ENCODE peak calls at places on chromosomes 5 and 9, in eight cellular contexts. One of them, this sample, is unnamed.

GRCh38 chr5:68711311-68712200 is 382.3 kb upstream of the SLC30A5 start:
- DNase-seq in SK-N-DZ: no peak
- DNase-seq in stomach: no peak
- DNase-seq in GM10248: peak
- DNase-seq in NCI-H1417: peak
- DNase-seq in NCI-H1436 treated with DMSO at 0.1 percent for 48 hours: no peak
- DNase-seq in iPS-NIHi11: no peak
- DNase-seq in activated effector memory CD4-positive, alpha-beta T cell treated with Interleukin-2 at 50 U/mL for 16 hours: no peak
- DNase-seq in this sample: no peak

GRCh38 chr9:6827370-6827949 is 69.7 kb downstream of the KDM4C start:
- DNase-seq in stomach: no peak
- DNase-seq in NCI-H1436 treated with DMSO at 0.1 percent for 48 hours: no peak
- DNase-seq in SK-N-DZ: peak
- DNase-seq in NCI-H1417: peak
- DNase-seq in iPS-NIHi11: peak
- DNase-seq in activated effector memory CD4-positive, alpha-beta T cell treated with Interleukin-2 at 50 U/mL for 16 hours: no peak
- DNase-seq in GM10248: peak
- DNase-seq in this sample: peak

GRCh38 chr5:150674376-150674821 is 13.3 kb downstream of the MYOZ3 start:
- DNase-seq in SK-N-DZ: no peak
- DNase-seq in NCI-H1417: no peak
- DNase-seq in GM10248: no peak
- DNase-seq in activated effector memory CD4-positive, alpha-beta T cell treated with Interleukin-2 at 50 U/mL for 16 hours: no peak
- DNase-seq in NCI-H1436 treated with DMSO at 0.1 percent for 48 hours: no peak
- DNase-seq in stomach: no peak
- DNase-seq in iPS-NIHi11: no peak
- DNase-seq in this sample: no peak

GRCh38 chr9:15785584-15785983 is 232.7 kb downstream of the CCDC171 start:
- DNase-seq in GM10248: no peak
- DNase-seq in stomach: no peak
- DNase-seq in activated effector memory CD4-positive, alpha-beta T cell treated with Interleukin-2 at 50 U/mL for 16 hours: no peak
- DNase-seq in NCI-H1436 treated with DMSO at 0.1 percent for 48 hours: no peak
- DNase-seq in iPS-NIHi11: no peak
- DNase-seq in SK-N-DZ: no peak
- DNase-seq in NCI-H1417: no peak
- DNase-seq in this sample: no peak

GRCh38 chr5:92652735-92653134 is 928.3 kb downstream of the NR2F1-AS1 start:
- DNase-seq in NCI-H1436 treated with DMSO at 0.1 percent for 48 hours: no peak
- DNase-seq in NCI-H1417: no peak
- DNase-seq in activated effector memory CD4-positive, alpha-beta T cell treated with Interleukin-2 at 50 U/mL for 16 hours: no peak
- DNase-seq in stomach: no peak
- DNase-seq in GM10248: no peak
- DNase-seq in iPS-NIHi11: no peak
- DNase-seq in SK-N-DZ: no peak
- DNase-seq in this sample: no peak

GRCh38 chr5:56814361-56814962 is 887 bp upstream of the MAP3K1 start:
- DNase-seq in iPS-NIHi11: peak
- DNase-seq in SK-N-DZ: no peak
- DNase-seq in stomach: peak
- DNase-seq in GM10248: peak
- DNase-seq in NCI-H1436 treated with DMSO at 0.1 percent for 48 hours: no peak
- DNase-seq in NCI-H1417: peak
- DNase-seq in activated effector memory CD4-positive, alpha-beta T cell treated with Interleukin-2 at 50 U/mL for 16 hours: peak
- DNase-seq in this sample: no peak

GRCh38 chr5:133123297-133123696 is 71.5 kb downstream of the HSPA4 start:
- DNase-seq in NCI-H1417: no peak
- DNase-seq in iPS-NIHi11: no peak
- DNase-seq in SK-N-DZ: no peak
- DNase-seq in stomach: no peak
- DNase-seq in activated effector memory CD4-positive, alpha-beta T cell treated with Interleukin-2 at 50 U/mL for 16 hours: no peak
- DNase-seq in GM10248: no peak
- DNase-seq in NCI-H1436 treated with DMSO at 0.1 percent for 48 hours: no peak
- DNase-seq in this sample: no peak

GRCh38 chr5:978051-978450 is 30.6 kb upstream of the NKD2 start:
- DNase-seq in NCI-H1436 treated with DMSO at 0.1 percent for 48 hours: no peak
- DNase-seq in activated effector memory CD4-positive, alpha-beta T cell treated with Interleukin-2 at 50 U/mL for 16 hours: no peak
- DNase-seq in GM10248: no peak
- DNase-seq in iPS-NIHi11: peak
- DNase-seq in stomach: no peak
- DNase-seq in NCI-H1417: no peak
- DNase-seq in SK-N-DZ: no peak
- DNase-seq in this sample: no peak

GRCh38 chr5:147856801-147857200 is 21.7 kb upstream of the SCGB3A2 start:
- DNase-seq in activated effector memory CD4-positive, alpha-beta T cell treated with Interleukin-2 at 50 U/mL for 16 hours: no peak
- DNase-seq in NCI-H1417: no peak
- DNase-seq in iPS-NIHi11: no peak
- DNase-seq in stomach: no peak
- DNase-seq in NCI-H1436 treated with DMSO at 0.1 percent for 48 hours: no peak
- DNase-seq in GM10248: no peak
- DNase-seq in SK-N-DZ: no peak
- DNase-seq in this sample: no peak